ENCODE peak calls at places on chromosomes 13 and 19, in seven cellular contexts. V is neural progenitor cell, R is ascending aorta, X is colonic mucosa, H is progenitor cell of endocrine pancreas, F is MM.1S, W is cardiac fibroblast. S is an unnamed sample.

GRCh38 chr19:42465827-42466280 is 23.1 kb upstream of the CXCL17 start:
- DNase-seq in X (no peak), W (no peak), F (peak), H (no peak), R (no peak), V (no peak), S (no peak)

GRCh38 chr13:100298691-100299090 is 209.8 kb downstream of the PCCA start:
- DNase-seq in R (no peak), H (no peak), F (no peak), X (no peak), W (no peak), V (no peak), S (no peak)

GRCh38 chr13:60372141-60372540 is 24.9 kb upstream of the TDRD3 start:
- DNase-seq in F (no peak), R (no peak), W (no peak), X (no peak), V (no peak), H (no peak), S (no peak)

GRCh38 chr13:82751221-82751620 is 1131.1 kb downstream of the SLITRK1 start:
- DNase-seq in X (no peak), F (no peak), R (no peak), V (no peak), W (no peak), H (no peak), S (no peak)

GRCh38 chr13:36421447-36421846 is 10.8 kb upstream of the CCNA1 start:
- DNase-seq in V (no peak), R (no peak), X (no peak), F (no peak), H (no peak), W (peak), S (no peak)

GRCh38 chr13:79808475-79808874 is 327.5 kb downstream of the NDFIP2 start:
- DNase-seq in W (no peak), V (no peak), F (no peak), H (no peak), R (no peak), X (no peak), S (no peak)

GRCh38 chr13:27619711-27620376 is 485 bp downstream of the LNX2 start:
- DNase-seq in V (no peak), X (peak), F (peak), R (no peak), H (no peak), W (peak), S (peak)

GRCh38 chr19:38831142-38831605 is 420 bp downstream of the ECH1 start:
- DNase-seq in V (peak), H (no peak), R (peak), X (peak), W (peak), F (no peak), S (peak)

GRCh38 chr13:30403491-30403890 is 18.8 kb upstream of the UBE2L5 start:
- DNase-seq in H (no peak), W (no peak), V (no peak), R (no peak), F (no peak), X (no peak), S (no peak)

GRCh38 chr13:58085819-58086218 is 454.3 kb downstream of the PCDH17 start:
- DNase-seq in W (no peak), X (no peak), V (no peak), R (no peak), H (no peak), F (peak), S (no peak)

GRCh38 chr19:51023946-51024345 is 2.5 kb downstream of the KLK11 start:
- DNase-seq in R (no peak), F (no peak), V (no peak), X (no peak), H (no peak), W (no peak), S (no peak)

GRCh38 chr13:28540612-28541011 is 45.7 kb upstream of the FLT1 start:
- DNase-seq in X (no peak), H (no peak), R (no peak), V (no peak), F (no peak), W (peak), S (no peak)

GRCh38 chr13:97892717-97893116 is 60.8 kb upstream of the IPO5 start:
- DNase-seq in V (no peak), R (no peak), X (no peak), H (no peak), W (peak), F (no peak), S (no peak)

GRCh38 chr19:38165335-38165734 is 58.7 kb downstream of the DPF1 start:
- DNase-seq in H (no peak), F (no peak), X (no peak), W (no peak), V (no peak), R (no peak), S (no peak)

GRCh38 chr13:66748712-66749111 is 481.4 kb downstream of the PCDH9 start:
- DNase-seq in X (no peak), V (no peak), H (no peak), R (no peak), W (peak), F (no peak), S (no peak)

GRCh38 chr19:1811472-1811894 is 593 bp downstream of the ATP8B3 start:
- DNase-seq in F (no peak), W (peak), V (no peak), R (peak), X (peak), H (no peak), S (peak)

GRCh38 chr13:65217459-65217858 is 2012.7 kb downstream of the PCDH9 start:
- DNase-seq in W (no peak), H (no peak), X (no peak), V (no peak), R (no peak), F (no peak), S (no peak)

GRCh38 chr19:39969681-39970423 is 1.1 kb upstream of the PSMC4 start:
- DNase-seq in W (peak), V (no peak), R (no peak), F (no peak), H (no peak), X (peak), S (peak)

GRCh38 chr13:107864543-107865460 is 350.5 kb downstream of the LIG4 start:
- DNase-seq in R (no peak), H (peak), V (peak), F (peak), X (no peak), W (peak), S (no peak)

GRCh38 chr19:1079566-1080111 is 12.7 kb downstream of the ARHGAP45 start:
- DNase-seq in R (no peak), W (no peak), V (no peak), F (no peak), X (peak), H (no peak), S (no peak)

GRCh38 chr13:80342541-80343371 is 1.8 kb upstream of the SPRY2 start:
- DNase-seq in H (peak), W (peak), R (no peak), V (peak), F (peak), X (peak), S (peak)

GRCh38 chr13:94710881-94711560 is 1.3 kb downstream of the SOX21 start:
- DNase-seq in X (no peak), V (peak), R (no peak), H (peak), W (no peak), F (peak), S (peak)

GRCh38 chr13:112244061-112244460 is 132.1 kb upstream of the SPACA7 start:
- DNase-seq in V (no peak), H (no peak), R (no peak), X (peak), W (no peak), F (no peak), S (no peak)

GRCh38 chr13:25874907-25875306 is 176.9 kb downstream of the SHISA2 start:
- DNase-seq in V (no peak), F (no peak), X (no peak), H (no peak), R (no peak), W (no peak), S (no peak)

GRCh38 chr19:56543776-56544175 is 5.0 kb downstream of the ZFP28 start:
- DNase-seq in H (no peak), W (no peak), X (no peak), F (no peak), V (no peak), R (no peak), S (no peak)

GRCh38 chr19:56547535-56547934 is 8.8 kb downstream of the ZFP28 start:
- DNase-seq in H (no peak), V (peak), R (no peak), F (no peak), X (no peak), W (no peak), S (no peak)
- TF ChIP-seq CTCF in H (no peak), V (peak), R (no peak), F (peak), X (no peak), W (peak), S (no peak)

GRCh38 chr13:75760182-75760981 is 124.3 kb downstream of the LMO7 start:
- DNase-seq in R (no peak), V (no peak), X (peak), F (no peak), H (no peak), W (peak), S (no peak)
- TF ChIP-seq CTCF in R (no peak), V (no peak), X (no peak), F (no peak), H (peak), W (no peak), S (no peak)

GRCh38 chr13:110637747-110638146 is 22.4 kb downstream of the NAXD start:
- DNase-seq in V (no peak), H (no peak), X (no peak), R (no peak), F (no peak), W (no peak), S (no peak)

GRCh38 chr13:110636701-110637201 is 21.4 kb downstream of the NAXD start:
- DNase-seq in F (no peak), X (no peak), W (no peak), H (no peak), V (no peak), R (no peak), S (no peak)

GRCh38 chr13:110637275-110637674 is 21.9 kb downstream of the NAXD start:
- DNase-seq in H (no peak), F (no peak), V (no peak), R (no peak), X (no peak), W (no peak), S (no peak)

GRCh38 chr13:110638814-110639806 is 23.8 kb downstream of the NAXD start:
- DNase-seq in X (no peak), F (no peak), V (no peak), R (no peak), W (no peak), H (no peak), S (no peak)

GRCh38 chr13:110638253-110638652 is 22.9 kb downstream of the NAXD start:
- DNase-seq in H (no peak), F (no peak), W (no peak), X (no peak), V (no peak), R (no peak), S (no peak)
- TF ChIP-seq CTCF in H (no peak), F (no peak), W (no peak), X (no peak), V (no peak), R (no peak), S (no peak)

DNA sequence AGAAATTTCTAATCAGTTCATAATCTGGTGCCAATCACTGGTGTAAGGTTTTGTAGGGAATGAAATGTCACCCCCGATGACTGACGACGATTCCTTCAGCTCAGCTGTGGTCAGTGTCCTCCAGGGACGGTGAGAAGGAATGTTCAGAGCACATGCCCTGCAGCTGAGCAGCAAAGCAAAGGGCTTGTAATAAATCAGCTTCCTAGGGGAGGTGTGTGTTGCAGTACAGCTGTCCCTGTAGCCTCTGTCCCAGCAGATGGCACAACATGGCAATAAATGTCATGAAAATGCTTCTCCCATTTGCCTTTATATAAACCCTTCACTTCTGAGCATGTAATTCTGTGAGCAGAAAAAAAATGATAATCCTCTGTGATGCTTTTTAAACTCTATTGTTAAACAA is 102.4 kb downstream of the FAM216B start:
- DNase-seq in H (no peak), V (peak), R (no peak), W (peak), X (peak), F (no peak), S (peak)
- TF ChIP-seq CTCF in H (no peak), V (peak), R (no peak), W (peak), X (no peak), F (no peak), S (no peak)

DNA sequence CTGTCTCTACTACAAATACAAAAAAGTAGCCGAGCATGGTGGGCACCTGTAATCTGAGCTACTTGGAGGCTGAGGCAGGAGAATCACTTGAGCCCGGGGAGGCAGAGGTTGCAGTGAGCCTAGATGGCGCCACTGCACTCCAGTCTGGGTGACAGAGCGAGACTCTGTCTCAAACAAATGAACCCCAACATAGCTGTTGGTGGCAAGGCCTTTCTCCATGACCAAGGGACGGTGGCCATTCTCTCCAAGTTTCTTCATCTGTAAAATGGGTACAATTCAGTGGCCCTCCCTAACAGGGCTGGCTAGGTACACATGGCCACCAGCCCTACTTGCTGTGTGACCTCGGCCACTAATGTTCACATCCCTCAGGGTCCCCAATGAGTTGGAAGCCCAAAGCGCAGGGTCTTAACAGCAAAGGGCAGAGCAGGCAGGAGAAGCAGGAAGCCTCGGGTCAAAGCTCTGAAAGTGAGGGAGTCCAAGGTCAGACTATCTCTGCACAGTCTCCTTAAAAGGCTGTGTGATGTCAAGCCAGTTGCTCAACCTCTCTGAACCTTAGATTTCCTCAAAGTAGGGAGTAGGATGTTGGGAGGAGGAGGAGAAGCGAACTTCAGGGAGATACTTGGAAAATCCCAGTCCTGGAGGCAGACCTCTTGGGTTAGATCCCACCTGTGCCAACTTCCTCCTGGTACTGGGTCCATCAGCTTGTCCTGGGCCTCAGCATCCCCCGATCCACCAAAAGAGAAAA is 2.7 kb downstream of the JUND start:
- DNase-seq in R (no peak), H (no peak), W (peak), F (no peak), V (no peak), X (peak), S (no peak)
- TF ChIP-seq CTCF in R (peak), H (peak), W (peak), F (peak), V (peak), X (no peak), S (no peak)

GRCh38 chr19:35327642-35328041 is 1.3 kb upstream of the CD22 start:
- DNase-seq in H (no peak), R (no peak), W (no peak), F (no peak), X (no peak), V (peak), S (no peak)
- TF ChIP-seq CTCF in H (peak), R (no peak), W (no peak), F (peak), X (no peak), V (peak), S (no peak)

GRCh38 chr13:113949546-113949945 is 24.3 kb downstream of the C13orf46 start:
- DNase-seq in W (no peak), X (no peak), V (no peak), H (no peak), F (no peak), R (no peak), S (no peak)

GRCh38 chr13:113946409-113947181 is 27.3 kb downstream of the C13orf46 start:
- DNase-seq in F (no peak), W (no peak), R (no peak), X (no peak), V (no peak), H (no peak), S (no peak)

GRCh38 chr13:113948034-113948742 is 25.7 kb downstream of the C13orf46 start:
- DNase-seq in F (no peak), V (no peak), W (peak), X (no peak), R (no peak), H (no peak), S (no peak)

GRCh38 chr13:113945857-113946408 is 27.9 kb downstream of the C13orf46 start:
- DNase-seq in R (no peak), F (no peak), X (no peak), H (no peak), V (no peak), W (no peak), S (no peak)

DNA sequence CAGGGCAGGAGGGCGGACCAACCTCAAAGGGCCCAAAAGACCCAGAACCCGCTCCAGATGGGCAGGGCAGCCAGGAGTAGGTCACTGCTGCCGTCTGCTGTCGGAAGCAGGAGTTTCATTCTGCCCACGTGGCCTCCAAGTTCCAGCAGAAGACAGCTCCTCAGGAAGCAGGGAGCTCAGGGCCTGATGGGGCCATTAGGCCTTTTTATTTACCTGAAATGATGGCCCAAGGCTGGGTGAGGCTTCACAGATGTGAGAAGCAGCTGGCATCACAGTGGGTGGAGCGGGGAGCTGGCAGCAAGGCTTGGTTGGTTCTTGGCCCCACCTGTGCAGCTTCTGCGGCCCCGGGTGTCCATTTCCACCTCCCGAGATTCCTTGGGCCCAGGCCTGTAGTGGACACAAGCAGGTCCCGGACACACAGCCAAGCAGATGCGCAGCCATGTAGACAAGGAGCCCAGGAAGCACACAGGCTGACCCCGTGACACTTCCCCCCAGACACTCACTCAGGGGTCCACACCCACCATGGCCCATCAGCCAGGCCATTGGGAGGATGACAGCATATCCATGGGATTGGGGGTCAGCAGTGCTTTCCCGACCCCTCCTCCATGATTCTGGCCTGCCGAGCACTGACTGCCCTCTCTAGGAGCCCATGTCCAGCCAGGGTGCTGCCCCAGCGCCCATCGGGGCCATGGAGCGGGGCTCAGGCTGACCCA is 26.4 kb downstream of the C13orf46 start:
- DNase-seq in H (no peak), W (peak), V (peak), R (no peak), F (no peak), X (peak), S (no peak)
- TF ChIP-seq CTCF in H (peak), W (peak), V (peak), R (peak), F (no peak), X (peak), S (no peak)

DNA sequence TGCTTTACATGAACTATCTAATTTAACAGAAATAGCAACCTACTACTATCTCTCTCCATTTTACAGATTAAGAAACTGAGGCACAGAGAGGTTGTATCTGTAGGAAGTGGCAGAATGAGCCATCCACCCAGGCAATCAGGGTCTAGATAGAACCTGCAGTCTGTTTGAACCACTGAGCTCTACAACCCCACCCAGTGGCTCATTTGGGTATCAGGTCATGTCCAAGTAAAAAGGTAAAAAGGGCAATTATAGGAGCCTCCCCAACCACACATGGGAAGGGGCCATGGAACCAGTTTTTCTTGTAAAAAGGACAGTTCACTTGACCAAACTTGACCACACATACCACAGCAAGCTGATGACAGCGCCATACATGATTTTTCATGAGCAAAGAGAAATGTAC is 92.9 kb upstream of the SGCG start:
- DNase-seq in V (peak), F (no peak), X (peak), R (no peak), H (no peak), W (peak), S (peak)
- TF ChIP-seq CTCF in V (peak), F (peak), X (no peak), R (no peak), H (peak), W (peak), S (peak)

GRCh38 chr19:6417713-6418561 is 6.7 kb downstream of the KHSRP start:
- DNase-seq in X (no peak), F (no peak), H (no peak), W (peak), R (no peak), V (peak), S (no peak)
- TF ChIP-seq CTCF in X (no peak), F (peak), H (peak), W (peak), R (no peak), V (peak), S (no peak)